ENCODE peak calls at places on chromosomes 12 and 14, in nine cellular contexts. Q is tibial artery, Z is endodermal cell, I is activated B cell treated with CpG ODN at 0.5 μM for 24 hours, B is brain microvascular endothelial cell, R is fibroblast of the aortic adventitia, Y is AG09319, W is fibroblast of pulmonary artery, X is Caco-2. M is an unnamed sample.

GRCh38 chr14:101351769-101352168 is 209.5 kb upstream of the DIO3 start:
- DNase-seq in B (no peak), Y (no peak), W (no peak), R (no peak), Z (peak), Q (no peak), X (no peak), I (no peak), M (no peak)

GRCh38 chr14:75181426-75182062 is 5.1 kb upstream of the TMED10 start:
- DNase-seq in Q (no peak), Z (no peak), Y (no peak), X (no peak), W (no peak), B (no peak), I (no peak), R (no peak), M (peak)

GRCh38 chr12:22377731-22378496 is 43.4 kb upstream of the ST8SIA1 start:
- DNase-seq in Y (no peak), X (no peak), Q (no peak), Z (no peak), R (peak), B (peak), I (no peak), W (peak), M (no peak)

GRCh38 chr12:53051058-53051880 is 1.4 kb downstream of the TNS2 start:
- DNase-seq in Z (peak), R (no peak), X (peak), Q (peak), I (no peak), W (peak), Y (no peak), B (peak), M (no peak)

GRCh38 chr14:58876613-58877012 is 238.9 kb downstream of the DACT1 start:
- DNase-seq in Q (no peak), B (no peak), W (peak), Y (peak), Z (no peak), R (peak), I (no peak), X (no peak), M (no peak)

GRCh38 chr12:8482446-8483080 is 26.8 kb downstream of the CLEC6A start:
- DNase-seq in Q (no peak), B (no peak), X (no peak), I (no peak), R (no peak), W (no peak), Z (peak), Y (no peak), M (no peak)

GRCh38 chr12:74689071-74689655 is 151.5 kb downstream of the ATXN7L3B start:
- DNase-seq in W (peak), Z (no peak), Q (no peak), X (no peak), R (peak), B (peak), I (no peak), Y (peak), M (peak)

GRCh38 chr12:29253916-29254625 is 105.0 kb downstream of the FAR2 start:
- DNase-seq in R (no peak), Q (no peak), X (no peak), I (no peak), W (no peak), B (no peak), Z (no peak), Y (no peak), M (no peak)

GRCh38 chr12:24840046-24840800 is 108.7 kb downstream of the BCAT1 start:
- DNase-seq in R (no peak), W (no peak), Z (no peak), B (peak), I (no peak), Y (no peak), Q (no peak), X (no peak), M (no peak)

GRCh38 chr14:103607039-103607668 is 21.9 kb upstream of the KLC1 start:
- DNase-seq in Z (peak), W (peak), R (peak), Y (peak), I (peak), B (peak), Q (peak), X (peak), M (no peak)

GRCh38 chr14:37436519-37436918 is 158.5 kb downstream of the FOXA1 start:
- DNase-seq in Y (no peak), Q (no peak), W (no peak), Z (no peak), B (no peak), R (no peak), X (no peak), I (no peak), M (no peak)

GRCh38 chr12:22684526-22685118 is 59.7 kb downstream of the ETNK1 start:
- DNase-seq in Y (peak), W (peak), B (peak), Z (no peak), I (no peak), Q (no peak), X (no peak), R (peak), M (no peak)

GRCh38 chr12:23909559-23909958 is 39.9 kb downstream of the SOX5 start:
- DNase-seq in R (no peak), I (no peak), Q (no peak), Z (no peak), X (no peak), Y (no peak), B (no peak), W (no peak), M (no peak)

GRCh38 chr12:43728117-43728516 is 30.5 kb downstream of the PUS7L start:
- DNase-seq in B (no peak), Y (no peak), W (peak), Z (no peak), I (no peak), R (peak), Q (no peak), X (no peak), M (no peak)

GRCh38 chr12:66111605-66112004 is 18.9 kb downstream of the LLPH start:
- DNase-seq in Q (no peak), W (peak), X (no peak), I (no peak), Y (no peak), Z (no peak), B (no peak), R (no peak), M (no peak)

GRCh38 chr12:3310271-3311026 is 180.6 kb upstream of the PRMT8 start:
- DNase-seq in X (no peak), Z (no peak), I (no peak), B (no peak), Y (no peak), R (no peak), W (no peak), Q (no peak), M (no peak)

GRCh38 chr14:50035214-50035613 is 81.2 kb downstream of the VCPKMT start:
- DNase-seq in B (no peak), X (peak), I (no peak), R (no peak), Y (no peak), W (no peak), Z (no peak), Q (no peak), M (no peak)

GRCh38 chr14:68285421-68286179 is 466.0 kb downstream of the RAD51B start:
- DNase-seq in Z (no peak), Y (no peak), Q (no peak), R (no peak), B (no peak), X (no peak), W (no peak), I (peak), M (no peak)

GRCh38 chr14:21168055-21168454 is 12.2 kb upstream of the OR5AU1 start:
- DNase-seq in Q (no peak), Z (no peak), I (no peak), B (no peak), X (no peak), W (no peak), R (no peak), Y (no peak), M (no peak)

GRCh38 chr14:88985654-88986053 is 161.2 kb downstream of the TTC8 start:
- DNase-seq in W (no peak), R (peak), Y (no peak), X (no peak), Z (no peak), I (no peak), B (no peak), Q (no peak), M (no peak)

GRCh38 chr12:80151131-80151530 is 51.8 kb downstream of the OTOGL start:
- DNase-seq in Y (no peak), Q (no peak), I (no peak), Z (no peak), B (no peak), X (no peak), W (no peak), R (no peak), M (no peak)

GRCh38 chr14:97776890-97777564 is 979.8 kb downstream of the VRK1 start:
- DNase-seq in Z (no peak), W (no peak), X (no peak), I (no peak), Q (no peak), B (no peak), R (no peak), Y (no peak), M (no peak)

GRCh38 chr12:115941362-115941761 is 336.1 kb downstream of the MED13L start:
- DNase-seq in B (peak), Q (no peak), X (no peak), W (peak), Z (peak), I (no peak), R (peak), Y (no peak), M (no peak)

GRCh38 chr12:108722992-108723766 is 8.1 kb downstream of the CORO1C start:
- DNase-seq in Z (no peak), W (peak), Q (peak), R (peak), I (no peak), X (no peak), Y (peak), B (peak), M (peak)

GRCh38 chr12:29782285-29782820 is 1.4 kb downstream of the TMTC1 start:
- DNase-seq in X (no peak), B (peak), R (peak), Z (no peak), Y (peak), W (peak), I (no peak), Q (no peak), M (peak)

GRCh38 chr14:67513631-67514108 is 19.4 kb upstream of the PLEKHH1 start:
- DNase-seq in R (no peak), I (no peak), Q (no peak), B (no peak), W (no peak), Y (no peak), Z (no peak), X (no peak), M (no peak)

GRCh38 chr12:78308701-78309100 is 478.0 kb downstream of the NAV3 start:
- DNase-seq in Y (no peak), X (no peak), Q (no peak), R (no peak), I (no peak), B (no peak), W (no peak), Z (no peak), M (no peak)

GRCh38 chr12:93448796-93449195 is 7.0 kb upstream of the UBE2N start:
- DNase-seq in Z (no peak), I (no peak), Y (no peak), R (no peak), X (no peak), W (no peak), Q (no peak), B (no peak), M (no peak)

GRCh38 chr12:25710149-25710548 is 157.1 kb upstream of the LMNTD1 start:
- DNase-seq in Y (no peak), W (no peak), X (no peak), R (no peak), Z (no peak), Q (no peak), I (no peak), B (no peak), M (no peak)

GRCh38 chr14:68611611-68612010 is 181.3 kb downstream of the ZFP36L1 start:
- DNase-seq in W (no peak), Q (no peak), B (no peak), Z (no peak), I (no peak), R (no peak), X (no peak), Y (no peak), M (no peak)

GRCh38 chr12:104280703-104281458 is 22.7 kb upstream of the EID3 start:
- DNase-seq in B (peak), R (peak), Y (peak), W (peak), X (no peak), I (no peak), Q (no peak), Z (no peak), M (peak)

GRCh38 chr12:50961708-50962107 is 9.4 kb downstream of the HIGD1C start:
- DNase-seq in Y (no peak), I (no peak), Z (no peak), Q (no peak), W (peak), X (no peak), B (peak), R (no peak), M (no peak)

GRCh38 chr14:71720978-71721624 is 211.1 kb upstream of the RGS6 start:
- DNase-seq in W (peak), Q (no peak), X (peak), Y (peak), Z (peak), B (peak), R (peak), I (no peak), M (no peak)

GRCh38 chr12:47838286-47838931 is 18.7 kb upstream of the HDAC7 start:
- DNase-seq in Z (peak), W (peak), Y (no peak), Q (no peak), X (no peak), I (no peak), B (peak), R (peak), M (no peak)

DNA sequence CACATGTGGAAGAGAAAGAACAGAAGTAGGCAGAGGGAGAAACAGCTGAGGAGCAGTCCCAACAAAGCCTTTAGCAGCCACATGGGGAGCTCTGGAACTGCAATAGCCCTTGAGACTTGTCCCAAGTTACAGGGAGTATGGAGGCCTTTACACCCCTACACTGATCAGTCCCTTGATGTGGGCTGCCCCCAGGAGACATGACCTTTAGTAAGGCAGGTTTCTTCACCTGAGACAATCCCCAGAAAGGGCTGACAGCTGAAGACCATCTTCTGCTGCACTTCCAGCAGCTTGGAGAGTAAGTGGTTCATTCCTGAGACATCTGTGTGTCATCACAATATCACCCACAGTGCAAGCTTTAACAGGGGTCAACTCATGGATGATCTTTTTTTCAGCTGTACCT is 8.6 kb upstream of the SNAPC1 start:
- DNase-seq in I (no peak), Z (peak), X (no peak), R (no peak), Y (no peak), Q (no peak), B (no peak), W (no peak), M (no peak)
- TF ChIP-seq CTCF in I (no peak), Z (peak), X (no peak), R (peak), Y (peak), Q (no peak), B (peak), W (peak), M (peak)

DNA sequence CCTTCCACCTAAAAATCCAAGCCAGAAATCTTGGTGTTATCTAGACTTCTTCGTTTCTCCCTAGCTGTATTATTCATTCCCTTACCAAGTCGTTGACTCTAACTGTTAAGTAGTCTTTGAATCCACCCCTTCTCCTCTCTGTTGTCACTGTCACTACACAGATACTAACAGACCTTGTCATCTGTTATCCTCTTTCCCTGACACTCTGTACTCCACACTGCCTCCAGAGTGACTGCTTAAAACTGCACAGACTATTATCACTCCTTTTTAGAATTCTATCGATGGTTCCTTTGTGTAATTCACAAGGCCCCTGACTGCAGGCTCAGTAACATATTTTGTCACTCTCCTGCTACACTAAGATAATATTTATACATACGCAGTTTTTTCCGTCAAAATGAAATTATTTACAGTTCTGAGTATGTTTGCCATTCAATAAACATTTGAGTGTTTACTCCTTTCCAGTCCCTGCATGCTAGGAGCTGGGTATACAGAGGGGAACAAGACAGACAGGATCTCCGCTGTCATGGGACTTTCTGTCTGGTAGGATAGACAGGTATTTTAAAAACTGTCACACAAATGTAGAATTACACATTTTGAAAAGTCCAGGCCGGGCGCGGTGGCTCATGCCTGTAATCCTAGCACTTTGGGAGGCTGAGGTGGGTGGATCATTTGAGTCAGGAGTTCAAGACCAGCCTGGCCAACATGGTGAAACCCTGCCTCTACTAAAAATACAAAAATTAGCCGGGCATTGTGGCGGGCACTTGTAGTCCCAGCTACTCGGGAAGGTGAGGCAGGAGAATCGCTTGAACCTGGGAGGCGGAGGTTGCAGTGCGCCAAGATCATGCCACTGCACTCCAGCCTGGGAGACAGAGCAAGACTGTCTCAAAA is 3.8 kb downstream of the MARS1 start:
- DNase-seq in Y (no peak), B (no peak), I (no peak), R (no peak), X (no peak), Q (no peak), W (no peak), Z (no peak), M (no peak)
- TF ChIP-seq CTCF in Y (no peak), B (peak), I (no peak), R (no peak), X (peak), Q (no peak), W (peak), Z (peak), M (peak)

DNA sequence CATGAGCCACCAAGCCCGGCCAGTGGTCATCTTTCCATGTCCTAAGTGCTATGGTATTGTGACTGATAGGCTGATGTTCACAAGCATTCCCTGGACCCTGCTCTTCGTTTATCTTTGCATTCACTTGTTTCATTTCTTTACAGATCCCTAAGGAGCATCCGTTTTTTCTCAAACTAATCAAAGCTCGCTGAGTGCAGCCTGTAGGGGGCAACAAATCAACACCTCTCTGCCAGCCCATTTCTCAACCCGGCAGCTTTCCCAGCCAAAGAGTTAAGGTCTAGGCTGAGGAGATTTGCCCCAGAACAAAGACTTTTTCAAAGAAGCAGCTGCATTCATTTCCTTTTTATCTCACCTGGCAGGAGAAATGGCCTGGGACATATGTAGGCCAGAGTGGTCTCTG is 12.1 kb downstream of the SIRT4 start:
- DNase-seq in R (no peak), W (no peak), B (peak), Z (peak), X (no peak), I (no peak), Q (no peak), Y (no peak), M (no peak)
- TF ChIP-seq CTCF in R (no peak), W (peak), B (peak), Z (peak), X (no peak), I (no peak), Q (no peak), Y (peak), M (peak)

DNA sequence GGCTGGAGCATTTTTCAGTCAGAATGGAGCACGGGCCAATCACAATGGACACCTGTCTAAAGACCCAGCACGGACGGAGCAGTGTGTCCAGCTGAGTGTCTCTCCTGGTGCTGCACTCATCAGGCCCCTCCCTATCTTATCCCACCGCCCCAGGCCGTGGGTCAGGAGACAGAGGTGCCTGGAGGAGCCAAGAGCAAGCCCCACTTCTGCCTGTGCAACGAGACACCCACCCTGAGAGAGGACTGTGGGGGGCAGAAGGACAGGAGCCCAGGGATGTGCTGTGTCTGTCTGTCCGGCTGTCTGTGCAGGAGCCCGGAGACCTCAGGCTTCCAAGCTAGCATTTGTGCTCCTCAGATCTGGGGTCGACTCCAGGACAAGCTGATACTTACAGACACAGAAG is 69.6 kb upstream of the SFSWAP start:
- DNase-seq in Q (no peak), R (no peak), Z (peak), B (no peak), Y (no peak), X (no peak), W (no peak), I (no peak), M (no peak)
- TF ChIP-seq CTCF in Q (no peak), R (no peak), Z (no peak), B (no peak), Y (no peak), X (no peak), W (no peak), I (no peak), M (no peak)

GRCh38 chr12:5511644-5512584 is 80.0 kb downstream of the NTF3 start:
- DNase-seq in W (peak), Y (peak), Q (no peak), I (no peak), B (no peak), X (peak), Z (peak), R (peak), M (no peak)
- TF ChIP-seq CTCF in W (peak), Y (peak), Q (peak), I (no peak), B (peak), X (no peak), Z (peak), R (peak), M (peak)

DNA sequence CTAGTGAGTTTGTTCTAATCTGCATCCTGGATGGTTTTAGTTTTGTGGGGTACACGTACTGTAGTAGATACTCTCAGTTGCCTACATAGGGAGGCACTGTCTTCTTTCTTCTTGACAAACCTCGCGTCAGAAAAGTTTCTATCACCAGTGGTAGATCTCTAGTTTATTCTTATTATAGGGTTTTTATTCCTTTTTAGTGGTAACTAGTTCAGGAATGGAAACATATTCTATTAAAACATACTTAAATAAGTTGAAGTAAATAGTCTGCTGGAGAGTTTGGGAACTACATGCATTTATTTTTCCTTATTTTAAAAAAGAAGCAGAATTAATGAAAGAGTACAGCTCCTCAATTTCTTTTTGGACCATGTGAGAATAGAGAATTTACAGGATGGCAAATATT is 33.6 kb upstream of the OR9K2 start:
- DNase-seq in B (no peak), R (no peak), Q (no peak), Z (no peak), X (no peak), Y (no peak), W (no peak), I (no peak), M (no peak)
- TF ChIP-seq CTCF in B (no peak), R (no peak), Q (no peak), Z (peak), X (peak), Y (no peak), W (no peak), I (no peak), M (no peak)

M was measured in retinal pigment epithelial cell.